ENCODE peak calls at places on chromosomes 4 and X, in seven cellular contexts. N, L, D, B, Q, C and I are unnamed samples.

GRCh38 chrX:30904186-30904585 is 15.1 kb upstream of the TAB3 start:
- DNase-seq in C (no peak), B (no peak), Q (no peak), N (no peak), L (no peak), D (no peak), I (no peak)

GRCh38 chrX:2577844-2578444 is 77.2 kb upstream of the DHRSX start:
- DNase-seq in B (peak), Q (no peak), D (no peak), C (no peak), N (no peak), L (no peak), I (no peak)

GRCh38 chr4:152514356-152514755 is 21.5 kb downstream of the FBXW7 start:
- DNase-seq in D (no peak), B (no peak), C (no peak), Q (no peak), L (no peak), N (no peak), I (no peak)

GRCh38 chrX:39309018-39309620 is 507.9 kb downstream of the MID1IP1 start:
- DNase-seq in N (no peak), C (no peak), L (no peak), Q (no peak), B (peak), D (peak), I (no peak)

GRCh38 chrX:105150557-105150956 is 69.9 kb downstream of the TEX13A start:
- DNase-seq in B (no peak), L (no peak), D (no peak), Q (no peak), N (no peak), C (peak), I (no peak)

GRCh38 chrX:115939636-115940160 is 230.8 kb upstream of the AGTR2 start:
- DNase-seq in Q (no peak), D (no peak), N (no peak), C (no peak), L (no peak), B (no peak), I (no peak)

GRCh38 chr4:3217771-3218170 is 31.2 kb upstream of the MSANTD1 start:
- DNase-seq in D (no peak), Q (no peak), L (no peak), N (no peak), C (no peak), B (no peak), I (no peak)

GRCh38 chr4:111671756-111672155 is 473.5 kb upstream of the FAM241A start:
- DNase-seq in Q (no peak), N (no peak), D (no peak), L (no peak), B (no peak), C (no peak), I (no peak)

GRCh38 chr4:67762091-67762490 is 7.9 kb upstream of the GNRHR start:
- DNase-seq in B (no peak), Q (no peak), C (no peak), D (peak), N (no peak), L (no peak), I (no peak)

GRCh38 chrX:44903107-44903506 is 30.1 kb downstream of the KDM6A start:
- DNase-seq in B (peak), N (no peak), D (peak), L (no peak), C (no peak), Q (peak), I (no peak)

GRCh38 chr4:42390622-42391355 is 6.5 kb upstream of the SHISA3 start:
- DNase-seq in L (no peak), D (no peak), N (no peak), C (no peak), Q (no peak), B (no peak), I (no peak)

GRCh38 chrX:66728818-66729271 is 90.0 kb upstream of the EDA2R start:
- DNase-seq in B (peak), N (peak), Q (no peak), C (peak), D (peak), L (peak), I (peak)

GRCh38 chr4:154313004-154313587 is 178.5 kb downstream of the DCHS2 start:
- DNase-seq in L (no peak), B (no peak), D (peak), Q (no peak), N (no peak), C (no peak), I (no peak)

GRCh38 chrX:39729834-39730670 is 367.7 kb downstream of the BCOR start:
- DNase-seq in L (no peak), N (no peak), D (no peak), Q (no peak), C (no peak), B (peak), I (no peak)

GRCh38 chr4:110049951-110050925 is 137.6 kb downstream of the EGF start:
- DNase-seq in C (peak), D (peak), L (peak), Q (peak), B (peak), N (peak), I (peak)

GRCh38 chr4:121554377-121554776 is 142.4 kb downstream of the ANXA5 start:
- DNase-seq in C (no peak), Q (no peak), B (no peak), L (no peak), N (no peak), D (peak), I (no peak)

GRCh38 chr4:122784261-122784660 is 42.4 kb upstream of the FGF2 start:
- DNase-seq in D (no peak), N (no peak), L (no peak), B (no peak), Q (no peak), C (no peak), I (no peak)

GRCh38 chr4:84877051-84877833 is 89.2 kb downstream of the WDFY3 start:
- DNase-seq in L (no peak), B (peak), D (peak), Q (no peak), C (no peak), N (no peak), I (no peak)

GRCh38 chrX:8783100-8784098 is 17.8 kb downstream of the FAM9A start:
- DNase-seq in Q (no peak), B (no peak), D (peak), C (peak), N (peak), L (peak), I (peak)

GRCh38 chr4:96630839-96631238 is 790.9 kb downstream of the PDHA2 start:
- DNase-seq in B (no peak), D (no peak), C (no peak), L (no peak), Q (no peak), N (no peak), I (no peak)

GRCh38 chr4:9867746-9868425 is 86.5 kb downstream of the DRD5 start:
- DNase-seq in C (no peak), B (no peak), Q (no peak), L (no peak), D (no peak), N (no peak), I (no peak)

GRCh38 chrX:9416562-9417319 is 48.1 kb upstream of the TBL1X start:
- DNase-seq in L (no peak), Q (no peak), B (no peak), D (peak), C (peak), N (no peak), I (no peak)

GRCh38 chr4:183291070-183291469 is 29.0 kb downstream of the CLDN22 start:
- DNase-seq in D (no peak), L (no peak), C (no peak), Q (no peak), N (no peak), B (no peak), I (no peak)

GRCh38 chr4:75370582-75370981 is 143.6 kb downstream of the RCHY1 start:
- DNase-seq in D (no peak), Q (no peak), B (no peak), N (no peak), L (no peak), C (no peak), I (no peak)

GRCh38 chrX:23786268-23786815 is 3.4 kb downstream of the SAT1 start:
- DNase-seq in C (no peak), D (peak), Q (no peak), N (no peak), B (no peak), L (no peak), I (no peak)

GRCh38 chr4:145740796-145741195 is 60.9 kb downstream of the C4orf51 start:
- DNase-seq in L (no peak), B (no peak), C (no peak), Q (no peak), D (no peak), N (no peak), I (no peak)